ENCODE peak calls at places on chromosomes 16 and 17, in six cellular contexts. One of them, this sample, is unnamed.
A peak's percentile ranks its signal among the peaks of the same experiment; 100 is the strongest.

GRCh38 chr17:72120878-72121163 is at the start of gene SOX9:
- DNase-seq in stomach: peak; percentile 92
- DNase-seq in SK-N-SH: peak; percentile 95
- DNase-seq in H1: peak; percentile 77
- DNase-seq in ovary: no peak
- DNase-seq in transverse colon: peak; percentile 91
- DNase-seq in this sample: peak; percentile 100

GRCh38 chr17:19756551-19756950 is 8.5 kb upstream of the ALDH3A1 start:
- DNase-seq in H1: no peak
- DNase-seq in transverse colon: no peak
- DNase-seq in ovary: no peak
- DNase-seq in stomach: no peak
- DNase-seq in SK-N-SH: no peak
- DNase-seq in this sample: no peak

GRCh38 chr16:22093952-22094351 is 1.6 kb downstream of the VWA3A start:
- DNase-seq in H1: no peak
- DNase-seq in ovary: no peak
- DNase-seq in SK-N-SH: no peak
- DNase-seq in transverse colon: no peak
- DNase-seq in stomach: no peak
- DNase-seq in this sample: no peak

GRCh38 chr17:67148352-67148751 is 96.6 kb downstream of the HELZ start:
- DNase-seq in H1: no peak
- DNase-seq in stomach: no peak
- DNase-seq in SK-N-SH: no peak
- DNase-seq in ovary: no peak
- DNase-seq in transverse colon: no peak
- DNase-seq in this sample: no peak

GRCh38 chr17:58244958-58245357 is 6.6 kb downstream of the LPO start:
- DNase-seq in ovary: no peak
- DNase-seq in transverse colon: no peak
- DNase-seq in SK-N-SH: no peak
- DNase-seq in stomach: no peak
- DNase-seq in H1: no peak
- DNase-seq in this sample: no peak

GRCh38 chr17:42387221-42387657 is 1.0 kb downstream of the STAT3 start:
- DNase-seq in transverse colon: no peak
- DNase-seq in stomach: no peak
- DNase-seq in H1: no peak
- DNase-seq in SK-N-SH: peak; percentile 41
- DNase-seq in ovary: no peak
- DNase-seq in this sample: no peak

GRCh38 chr17:5203178-5203907 is 11.7 kb upstream of the ZNF594 start:
- DNase-seq in ovary: no peak
- DNase-seq in transverse colon: no peak
- DNase-seq in H1: no peak
- DNase-seq in SK-N-SH: no peak
- DNase-seq in stomach: no peak
- DNase-seq in this sample: no peak

GRCh38 chr17:59366040-59366757 is 34.7 kb downstream of the YPEL2 start:
- DNase-seq in transverse colon: no peak
- DNase-seq in stomach: peak; percentile 48
- DNase-seq in SK-N-SH: no peak
- DNase-seq in H1: peak; percentile 79
- DNase-seq in ovary: no peak
- DNase-seq in this sample: no peak

GRCh38 chr17:39663688-39664580 is 1.2 kb upstream of the TCAP start:
- DNase-seq in ovary: no peak
- DNase-seq in stomach: peak; percentile 66
- DNase-seq in transverse colon: peak; percentile 67
- DNase-seq in SK-N-SH: no peak
- DNase-seq in H1: no peak
- DNase-seq in this sample: peak; percentile 70

GRCh38 chr17:79797492-79798295 is 817 bp upstream of the CBX8 start:
- DNase-seq in SK-N-SH: peak; percentile 96
- DNase-seq in transverse colon: no peak
- DNase-seq in stomach: no peak
- DNase-seq in H1: no peak
- DNase-seq in ovary: no peak
- DNase-seq in this sample: peak; percentile 67

GRCh38 chr17:2710075-2710803 is 1.3 kb downstream of the CLUH start:
- DNase-seq in transverse colon: no peak
- DNase-seq in H1: no peak
- DNase-seq in ovary: no peak
- DNase-seq in stomach: no peak
- DNase-seq in SK-N-SH: no peak
- DNase-seq in this sample: no peak

GRCh38 chr16:80176114-80176513 is 364.7 kb upstream of the DYNLRB2 start:
- DNase-seq in ovary: no peak
- DNase-seq in H1: no peak
- DNase-seq in transverse colon: no peak
- DNase-seq in stomach: no peak
- DNase-seq in SK-N-SH: no peak
- DNase-seq in this sample: peak; percentile 45

GRCh38 chr16:57536306-57537193 is at the start of gene CCDC102A:
- DNase-seq in ovary: peak; percentile 45
- DNase-seq in H1: no peak
- DNase-seq in SK-N-SH: peak; percentile 86
- DNase-seq in stomach: peak; percentile 28
- DNase-seq in transverse colon: no peak
- DNase-seq in this sample: no peak

GRCh38 chr17:81831957-81832607 is 1.0 kb downstream of the MCRIP1 start:
- DNase-seq in stomach: no peak
- DNase-seq in H1: no peak
- DNase-seq in transverse colon: no peak
- DNase-seq in ovary: no peak
- DNase-seq in SK-N-SH: no peak
- DNase-seq in this sample: no peak

GRCh38 chr16:79316004-79316458 is 284.5 kb downstream of the MAF start:
- DNase-seq in H1: no peak
- DNase-seq in ovary: no peak
- DNase-seq in transverse colon: no peak
- DNase-seq in SK-N-SH: no peak
- DNase-seq in stomach: no peak
- DNase-seq in this sample: no peak

GRCh38 chr17:79749156-79749815 is 18.5 kb downstream of the ENPP7 start:
- DNase-seq in SK-N-SH: no peak
- DNase-seq in transverse colon: no peak
- DNase-seq in ovary: no peak
- DNase-seq in H1: no peak
- DNase-seq in stomach: no peak
- DNase-seq in this sample: peak; percentile 30

GRCh38 chr17:54883939-54884338 is 16.7 kb upstream of the TOM1L1 start:
- DNase-seq in stomach: no peak
- DNase-seq in SK-N-SH: no peak
- DNase-seq in ovary: no peak
- DNase-seq in transverse colon: no peak
- DNase-seq in H1: no peak
- DNase-seq in this sample: no peak

GRCh38 chr17:51397361-51398127 is 137.2 kb downstream of the UTP18 start:
- DNase-seq in H1: no peak
- DNase-seq in SK-N-SH: no peak
- DNase-seq in transverse colon: no peak
- DNase-seq in stomach: no peak
- DNase-seq in ovary: no peak
- DNase-seq in this sample: peak; percentile 94

GRCh38 chr17:29557717-29558116 is 9.1 kb downstream of the ABHD15 start:
- DNase-seq in H1: no peak
- DNase-seq in ovary: no peak
- DNase-seq in stomach: no peak
- DNase-seq in SK-N-SH: no peak
- DNase-seq in transverse colon: no peak
- DNase-seq in this sample: no peak

GRCh38 chr17:3870871-3871306 is 22.0 kb downstream of the CAMKK1 start:
- DNase-seq in SK-N-SH: no peak
- DNase-seq in transverse colon: peak; percentile 34
- DNase-seq in ovary: no peak
- DNase-seq in H1: no peak
- DNase-seq in stomach: peak; percentile 50
- DNase-seq in this sample: no peak

GRCh38 chr16:67211674-67212073 is 12.7 kb downstream of the ELMO3 start:
- DNase-seq in H1: no peak
- DNase-seq in ovary: no peak
- DNase-seq in stomach: no peak
- DNase-seq in transverse colon: no peak
- DNase-seq in SK-N-SH: no peak
- DNase-seq in this sample: no peak

GRCh38 chr16:988465-989353 is 7.1 kb downstream of the SOX8 start:
- DNase-seq in ovary: no peak
- DNase-seq in transverse colon: no peak
- DNase-seq in H1: no peak
- DNase-seq in SK-N-SH: no peak
- DNase-seq in stomach: no peak
- DNase-seq in this sample: no peak

GRCh38 chr17:13002761-13003453 is 14.9 kb downstream of the ELAC2 start:
- DNase-seq in H1: peak; percentile 25
- DNase-seq in ovary: peak; percentile 70
- DNase-seq in SK-N-SH: peak; percentile 78
- DNase-seq in transverse colon: peak; percentile 80
- DNase-seq in stomach: peak; percentile 84
- DNase-seq in this sample: peak; percentile 80

GRCh38 chr17:72407336-72408121 is 286.7 kb downstream of the SOX9 start:
- DNase-seq in stomach: peak; percentile 81
- DNase-seq in ovary: peak; percentile 11
- DNase-seq in H1: no peak
- DNase-seq in SK-N-SH: peak; percentile 89
- DNase-seq in transverse colon: peak; percentile 77
- DNase-seq in this sample: peak; percentile 93

GRCh38 chr17:64232466-64233262 is 30.4 kb downstream of the TEX2 start:
- DNase-seq in ovary: no peak
- DNase-seq in SK-N-SH: no peak
- DNase-seq in stomach: no peak
- DNase-seq in H1: no peak
- DNase-seq in transverse colon: no peak
- DNase-seq in this sample: no peak

GRCh38 chr17:17028059-17028877 is 14.0 kb upstream of the MPRIP start:
- DNase-seq in transverse colon: peak; percentile 96
- DNase-seq in SK-N-SH: peak; percentile 30
- DNase-seq in stomach: peak; percentile 92
- DNase-seq in ovary: no peak
- DNase-seq in H1: peak; percentile 56
- DNase-seq in this sample: peak; percentile 100
- TF ChIP-seq EP300 in transverse colon: peak; percentile 71
- TF ChIP-seq EP300 in SK-N-SH: no peak
- TF ChIP-seq EP300 in stomach: no peak
- TF ChIP-seq EP300 in ovary: no peak
- TF ChIP-seq EP300 in H1: no peak
- TF ChIP-seq EP300 in this sample: peak; percentile 74

GRCh38 chr17:1592751-1593629 is 30.4 kb upstream of the PITPNA start:
- DNase-seq in ovary: no peak
- DNase-seq in SK-N-SH: no peak
- DNase-seq in stomach: no peak
- DNase-seq in transverse colon: peak; percentile 88
- DNase-seq in H1: no peak
- DNase-seq in this sample: no peak
- TF ChIP-seq EP300 in ovary: no peak
- TF ChIP-seq EP300 in SK-N-SH: no peak
- TF ChIP-seq EP300 in stomach: no peak
- TF ChIP-seq EP300 in transverse colon: no peak
- TF ChIP-seq EP300 in H1: no peak
- TF ChIP-seq EP300 in this sample: no peak

DNA sequence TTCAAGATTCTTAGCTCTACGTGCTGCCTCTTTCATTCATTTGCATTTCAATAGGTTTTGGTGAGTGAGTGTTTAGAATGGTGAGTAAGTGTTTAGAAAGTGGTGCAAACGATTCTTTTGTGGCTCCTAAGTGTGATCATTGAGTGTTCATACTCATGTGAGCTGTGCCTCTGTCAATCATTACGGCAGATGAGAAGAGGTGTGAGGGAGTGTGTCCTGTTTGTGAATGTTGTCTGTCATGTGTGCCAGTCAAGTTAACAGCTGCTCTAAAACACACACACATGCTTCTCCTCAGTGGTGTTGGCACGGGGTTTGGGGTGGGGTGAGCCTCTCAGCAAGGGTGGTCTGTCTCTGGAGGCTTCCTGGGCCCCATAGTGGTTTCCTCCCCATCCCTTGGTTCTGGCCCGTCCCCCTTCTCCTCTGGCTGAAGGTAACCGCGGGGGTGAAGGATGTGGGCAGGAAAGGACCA is 11.4 kb downstream of the MYL4 start:
- DNase-seq in SK-N-SH: no peak
- DNase-seq in H1: no peak
- DNase-seq in stomach: no peak
- DNase-seq in transverse colon: no peak
- DNase-seq in ovary: no peak
- DNase-seq in this sample: no peak
- TF ChIP-seq EP300 in SK-N-SH: no peak
- TF ChIP-seq EP300 in H1: no peak
- TF ChIP-seq EP300 in stomach: no peak
- TF ChIP-seq EP300 in transverse colon: no peak
- TF ChIP-seq EP300 in ovary: no peak
- TF ChIP-seq EP300 in this sample: no peak

GRCh38 chr17:48351916-48352332 is 78.1 kb downstream of the SKAP1 start:
- DNase-seq in ovary: no peak
- DNase-seq in stomach: no peak
- DNase-seq in SK-N-SH: peak; percentile 32
- DNase-seq in H1: no peak
- DNase-seq in transverse colon: no peak
- DNase-seq in this sample: peak; percentile 48
- TF ChIP-seq EP300 in ovary: no peak
- TF ChIP-seq EP300 in stomach: no peak
- TF ChIP-seq EP300 in SK-N-SH: no peak
- TF ChIP-seq EP300 in H1: no peak
- TF ChIP-seq EP300 in transverse colon: no peak
- TF ChIP-seq EP300 in this sample: no peak

This sample was measured in A549.